ENCODE peak calls at places on chromosome 15, in four cellular contexts. One of them, this sample, is unnamed.

GRCh38 chr15:41575282-41575681 is 16.3 kb downstream of the TYRO3 start:
- DNase-seq in breast epithelium: no peak
- DNase-seq in body of pancreas: peak; percentile 56
- DNase-seq in tibial nerve: no peak
- DNase-seq in this sample: no peak

GRCh38 chr15:57947781-57948180 is 117.7 kb downstream of the ALDH1A2 start:
- DNase-seq in breast epithelium: no peak
- DNase-seq in body of pancreas: peak; percentile 6
- DNase-seq in tibial nerve: no peak
- DNase-seq in this sample: peak; percentile 75

GRCh38 chr15:50167112-50167511 is 14.9 kb upstream of the SLC27A2 start:
- DNase-seq in breast epithelium: no peak
- DNase-seq in body of pancreas: no peak
- DNase-seq in tibial nerve: no peak
- DNase-seq in this sample: no peak

GRCh38 chr15:89138999-89139612 is 50.9 kb downstream of the ABHD2 start:
- DNase-seq in breast epithelium: no peak
- DNase-seq in body of pancreas: no peak
- DNase-seq in tibial nerve: no peak
- DNase-seq in this sample: no peak

GRCh38 chr15:72566973-72567372 is 87.5 kb upstream of the GOLGA6B start:
- DNase-seq in breast epithelium: no peak
- DNase-seq in body of pancreas: no peak
- DNase-seq in tibial nerve: no peak
- DNase-seq in this sample: no peak

GRCh38 chr15:81160312-81161214 is 26.5 kb downstream of the CFAP161 start:
- DNase-seq in breast epithelium: peak; percentile 58
- DNase-seq in body of pancreas: peak; percentile 21
- DNase-seq in tibial nerve: peak; percentile 85
- DNase-seq in this sample: peak; percentile 66

GRCh38 chr15:81184188-81184587 is 12.5 kb upstream of the IL16 start:
- DNase-seq in breast epithelium: no peak
- DNase-seq in body of pancreas: peak; percentile 26
- DNase-seq in tibial nerve: no peak
- DNase-seq in this sample: no peak

GRCh38 chr15:74835312-74835823 is 7.6 kb downstream of the ULK3 start:
- DNase-seq in breast epithelium: no peak
- DNase-seq in body of pancreas: peak; percentile 59
- DNase-seq in tibial nerve: peak; percentile 39
- DNase-seq in this sample: no peak

GRCh38 chr15:97978408-97979130 is 18.1 kb downstream of the ARRDC4 start:
- DNase-seq in breast epithelium: no peak
- DNase-seq in body of pancreas: peak; percentile 81
- DNase-seq in tibial nerve: no peak
- DNase-seq in this sample: no peak

GRCh38 chr15:43249699-43250203 is 17.0 kb downstream of the TGM5 start:
- DNase-seq in breast epithelium: no peak
- DNase-seq in body of pancreas: no peak
- DNase-seq in tibial nerve: no peak
- DNase-seq in this sample: no peak

GRCh38 chr15:55196011-55196410 is 730 bp downstream of the RSL24D1 start:
- DNase-seq in breast epithelium: no peak
- DNase-seq in body of pancreas: no peak
- DNase-seq in tibial nerve: no peak
- DNase-seq in this sample: no peak

GRCh38 chr15:93314245-93314644 is 225.2 kb upstream of the RGMA start:
- DNase-seq in breast epithelium: no peak
- DNase-seq in body of pancreas: no peak
- DNase-seq in tibial nerve: no peak
- DNase-seq in this sample: no peak

GRCh38 chr15:85361306-85361705 is 19.1 kb upstream of the AKAP13 start:
- DNase-seq in breast epithelium: no peak
- DNase-seq in body of pancreas: no peak
- DNase-seq in tibial nerve: no peak
- DNase-seq in this sample: no peak

GRCh38 chr15:51051776-51052175 is 42.9 kb downstream of the TNFAIP8L3 start:
- DNase-seq in breast epithelium: peak; percentile 77
- DNase-seq in body of pancreas: peak; percentile 27
- DNase-seq in tibial nerve: peak; percentile 33
- DNase-seq in this sample: no peak

GRCh38 chr15:66771351-66771650 is 69.3 kb downstream of the SMAD6 start:
- DNase-seq in breast epithelium: no peak
- DNase-seq in body of pancreas: no peak
- DNase-seq in tibial nerve: no peak
- DNase-seq in this sample: no peak

GRCh38 chr15:78225783-78226541 is 8.4 kb downstream of the ACSBG1 start:
- DNase-seq in breast epithelium: no peak
- DNase-seq in body of pancreas: no peak
- DNase-seq in tibial nerve: no peak
- DNase-seq in this sample: no peak

GRCh38 chr15:61327019-61327631 is 98.0 kb upstream of the RORA start:
- DNase-seq in breast epithelium: no peak
- DNase-seq in body of pancreas: peak; percentile 23
- DNase-seq in tibial nerve: peak; percentile 42
- DNase-seq in this sample: no peak

GRCh38 chr15:101684384-101684783 is 32.2 kb upstream of the TM2D3 start:
- DNase-seq in breast epithelium: no peak
- DNase-seq in body of pancreas: no peak
- DNase-seq in tibial nerve: no peak
- DNase-seq in this sample: no peak

GRCh38 chr15:80989110-80989517 is 505 bp downstream of the MESD start:
- DNase-seq in breast epithelium: no peak
- DNase-seq in body of pancreas: no peak
- DNase-seq in tibial nerve: no peak
- DNase-seq in this sample: no peak

GRCh38 chr15:57377478-57377847 is 1.2 kb downstream of the CGNL1 start:
- DNase-seq in breast epithelium: peak; percentile 39
- DNase-seq in body of pancreas: no peak
- DNase-seq in tibial nerve: no peak
- DNase-seq in this sample: no peak

GRCh38 chr15:63915209-63915887 is 81.6 kb upstream of the HERC1 start:
- DNase-seq in breast epithelium: no peak
- DNase-seq in body of pancreas: no peak
- DNase-seq in tibial nerve: no peak
- DNase-seq in this sample: no peak

GRCh38 chr15:95929232-95929846 is 401.2 kb upstream of the NR2F2 start:
- DNase-seq in breast epithelium: no peak
- DNase-seq in body of pancreas: no peak
- DNase-seq in tibial nerve: no peak
- DNase-seq in this sample: no peak

GRCh38 chr15:76987896-76988860 is 6.7 kb upstream of the PSTPIP1 start:
- DNase-seq in breast epithelium: no peak
- DNase-seq in body of pancreas: peak; percentile 58
- DNase-seq in tibial nerve: peak; percentile 43
- DNase-seq in this sample: no peak

GRCh38 chr15:69758291-69758771 is 305.7 kb downstream of the RPLP1 start:
- DNase-seq in breast epithelium: no peak
- DNase-seq in body of pancreas: no peak
- DNase-seq in tibial nerve: no peak
- DNase-seq in this sample: no peak

GRCh38 chr15:91961357-91961756 is 107.8 kb downstream of the SLCO3A1 start:
- DNase-seq in breast epithelium: no peak
- DNase-seq in body of pancreas: no peak
- DNase-seq in tibial nerve: no peak
- DNase-seq in this sample: no peak

GRCh38 chr15:71651750-71652186 is 158.6 kb upstream of the NR2E3 start:
- DNase-seq in breast epithelium: no peak
- DNase-seq in body of pancreas: peak; percentile 42
- DNase-seq in tibial nerve: peak; percentile 55
- DNase-seq in this sample: no peak

GRCh38 chr15:29275855-29276254 is 6.2 kb upstream of the NSMCE3 start:
- DNase-seq in breast epithelium: no peak
- DNase-seq in body of pancreas: no peak
- DNase-seq in tibial nerve: no peak
- DNase-seq in this sample: no peak

GRCh38 chr15:29276366-29276765 is 6.7 kb upstream of the NSMCE3 start:
- DNase-seq in breast epithelium: no peak
- DNase-seq in body of pancreas: no peak
- DNase-seq in tibial nerve: no peak
- DNase-seq in this sample: no peak

GRCh38 chr15:29283371-29283770 is 13.7 kb upstream of the NSMCE3 start:
- DNase-seq in breast epithelium: no peak
- DNase-seq in body of pancreas: no peak
- DNase-seq in tibial nerve: no peak
- DNase-seq in this sample: no peak

GRCh38 chr15:29278436-29279099 is 8.9 kb upstream of the NSMCE3 start:
- DNase-seq in breast epithelium: no peak
- DNase-seq in body of pancreas: no peak
- DNase-seq in tibial nerve: no peak
- DNase-seq in this sample: no peak
- H3K27ac ChIP-seq in breast epithelium: no peak overlapping the region
- H3K27ac ChIP-seq in body of pancreas: no peak overlapping the region
- H3K27ac ChIP-seq in tibial nerve: no peak overlapping the region
- H3K27ac ChIP-seq in this sample: no peak overlapping the region

GRCh38 chr15:48222627-48223026 is 16.5 kb downstream of the SLC12A1 start:
- DNase-seq in breast epithelium: no peak
- DNase-seq in body of pancreas: no peak
- DNase-seq in tibial nerve: no peak
- DNase-seq in this sample: no peak

GRCh38 chr15:48221885-48222284 is 15.8 kb downstream of the SLC12A1 start:
- DNase-seq in breast epithelium: no peak
- DNase-seq in body of pancreas: no peak
- DNase-seq in tibial nerve: no peak
- DNase-seq in this sample: no peak

GRCh38 chr15:48221261-48221660 is 15.2 kb downstream of the SLC12A1 start:
- DNase-seq in breast epithelium: no peak
- DNase-seq in body of pancreas: no peak
- DNase-seq in tibial nerve: no peak
- DNase-seq in this sample: no peak
- TF ChIP-seq POLR2A in breast epithelium: no peak
- TF ChIP-seq POLR2A in body of pancreas: no peak
- TF ChIP-seq POLR2A in tibial nerve: no peak
- TF ChIP-seq POLR2A in this sample: no peak

GRCh38 chr15:45332694-45333093 is 45.6 kb downstream of the GATM start:
- DNase-seq in breast epithelium: no peak
- DNase-seq in body of pancreas: peak; percentile 39
- DNase-seq in tibial nerve: no peak
- DNase-seq in this sample: no peak

GRCh38 chr15:45331977-45332376 is 46.4 kb downstream of the GATM start:
- DNase-seq in breast epithelium: no peak
- DNase-seq in body of pancreas: peak; percentile 38
- DNase-seq in tibial nerve: no peak
- DNase-seq in this sample: no peak

GRCh38 chr15:45326280-45326679 is 52.1 kb downstream of the GATM start:
- DNase-seq in breast epithelium: no peak
- DNase-seq in body of pancreas: no peak
- DNase-seq in tibial nerve: no peak
- DNase-seq in this sample: no peak

GRCh38 chr15:45328663-45329062 is 49.7 kb downstream of the GATM start:
- DNase-seq in breast epithelium: no peak
- DNase-seq in body of pancreas: no peak
- DNase-seq in tibial nerve: no peak
- DNase-seq in this sample: no peak

GRCh38 chr15:45326776-45327175 is 51.6 kb downstream of the GATM start:
- DNase-seq in breast epithelium: no peak
- DNase-seq in body of pancreas: no peak
- DNase-seq in tibial nerve: no peak
- DNase-seq in this sample: no peak
- H3K27ac ChIP-seq in breast epithelium: no peak overlapping the region
- H3K27ac ChIP-seq in body of pancreas: no peak overlapping the region
- H3K27ac ChIP-seq in tibial nerve: no peak overlapping the region
- H3K27ac ChIP-seq in this sample: no peak overlapping the region

GRCh38 chr15:26628879-26629529 is 143.9 kb downstream of the GABRB3 start:
- DNase-seq in breast epithelium: peak; percentile 38
- DNase-seq in body of pancreas: peak; percentile 64
- DNase-seq in tibial nerve: no peak
- DNase-seq in this sample: peak; percentile 75
- TF ChIP-seq POLR2A in breast epithelium: no peak
- TF ChIP-seq POLR2A in body of pancreas: peak; percentile 40
- TF ChIP-seq POLR2A in tibial nerve: no peak
- TF ChIP-seq POLR2A in this sample: no peak

GRCh38 chr15:40064231-40064894 is 25.4 kb upstream of the SRP14 start:
- DNase-seq in breast epithelium: no peak
- DNase-seq in body of pancreas: no peak
- DNase-seq in tibial nerve: no peak
- DNase-seq in this sample: no peak

GRCh38 chr15:40061212-40061901 is 22.4 kb upstream of the SRP14 start:
- DNase-seq in breast epithelium: no peak
- DNase-seq in body of pancreas: no peak
- DNase-seq in tibial nerve: no peak
- DNase-seq in this sample: peak; percentile 11

GRCh38 chr15:40065166-40065565 is 26.2 kb upstream of the SRP14 start:
- DNase-seq in breast epithelium: no peak
- DNase-seq in body of pancreas: no peak
- DNase-seq in tibial nerve: no peak
- DNase-seq in this sample: no peak

GRCh38 chr15:40062816-40063562 is 24.0 kb upstream of the SRP14 start:
- DNase-seq in breast epithelium: no peak
- DNase-seq in body of pancreas: no peak
- DNase-seq in tibial nerve: no peak
- DNase-seq in this sample: no peak

GRCh38 chr15:40063563-40064011 is 24.6 kb upstream of the SRP14 start:
- DNase-seq in breast epithelium: no peak
- DNase-seq in body of pancreas: no peak
- DNase-seq in tibial nerve: no peak
- DNase-seq in this sample: no peak
- H3K27ac ChIP-seq in breast epithelium: no peak overlapping the region
- H3K27ac ChIP-seq in body of pancreas: no peak overlapping the region
- H3K27ac ChIP-seq in tibial nerve: no peak overlapping the region
- H3K27ac ChIP-seq in this sample: no peak overlapping the region

GRCh38 chr15:90211440-90212168 is 10.5 kb downstream of the SEMA4B start:
- DNase-seq in breast epithelium: no peak
- DNase-seq in body of pancreas: peak; percentile 16
- DNase-seq in tibial nerve: no peak
- DNase-seq in this sample: no peak
- TF ChIP-seq POLR2A in breast epithelium: no peak
- TF ChIP-seq POLR2A in body of pancreas: no peak
- TF ChIP-seq POLR2A in tibial nerve: no peak
- TF ChIP-seq POLR2A in this sample: no peak

DNA sequence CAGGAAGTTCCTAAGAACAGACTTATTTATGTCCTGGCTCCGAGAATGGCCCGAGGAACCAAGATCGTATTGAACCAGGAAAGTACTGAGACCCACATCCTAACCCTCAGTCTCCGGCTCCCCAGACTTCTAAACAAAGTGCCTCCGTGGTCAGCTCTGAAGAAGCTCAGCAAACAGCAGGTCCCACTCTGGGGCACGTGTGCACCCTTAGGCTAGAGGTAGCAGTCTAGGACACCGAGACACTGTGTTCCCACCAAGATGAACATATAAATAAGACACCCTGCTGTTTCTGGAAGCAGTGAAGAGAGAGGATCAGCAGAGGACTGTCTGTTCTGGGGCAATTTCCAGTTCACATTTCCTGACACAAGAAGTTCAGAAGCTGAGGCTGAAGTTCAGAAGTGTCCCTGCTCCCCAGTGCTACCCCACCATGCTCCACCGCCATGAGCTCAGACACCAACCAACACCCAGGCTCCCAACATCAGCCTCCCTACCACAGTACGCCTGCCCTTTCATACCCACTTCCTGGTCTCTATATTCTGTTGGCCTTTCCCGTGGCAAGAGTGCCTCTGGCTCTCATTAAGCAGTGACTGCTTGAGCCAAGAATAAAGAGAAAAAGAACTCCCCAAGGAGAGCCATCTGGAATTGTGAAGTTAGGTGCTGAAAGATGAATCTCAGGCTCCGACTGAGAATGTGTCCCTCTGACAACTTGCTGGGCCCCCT is 307.2 kb downstream of the NTRK3 start:
- DNase-seq in breast epithelium: peak; percentile 63
- DNase-seq in body of pancreas: peak; percentile 3
- DNase-seq in tibial nerve: peak; percentile 41
- DNase-seq in this sample: no peak
- H3K27ac ChIP-seq in breast epithelium: peak overlapping the region; percentile 85
- H3K27ac ChIP-seq in body of pancreas: no peak overlapping the region
- H3K27ac ChIP-seq in tibial nerve: peak overlapping the region; percentile 56
- H3K27ac ChIP-seq in this sample: no peak overlapping the region

This sample was measured in ovary.